ENCODE peak calls at places on chromosome 22, in four cellular contexts. Q is activated naive CD4-positive, alpha-beta T cell; W is EH; H is activated CD8-positive, alpha-beta memory T cell treated with anti-CD3 and anti-CD28 coated beads, Interleukin-2, amount 10 ng/mL, durations not matched to agents 7 days and 5 days. C is an unnamed sample.

GRCh38 chr22:37012262-37012904 is 6.9 kb downstream of the TST start:
- DNase-seq in Q (no peak), W (no peak), H (no peak), C (no peak)

GRCh38 chr22:49332691-49333090 is 495.0 kb downstream of the BRD1 start:
- DNase-seq in Q (no peak), H (peak), W (no peak), C (no peak)

GRCh38 chr22:33867118-33867863 is 53.0 kb downstream of the LARGE1 start:
- DNase-seq in H (no peak), W (peak), Q (no peak), C (no peak)

GRCh38 chr22:31154975-31155374 is 5.0 kb upstream of the RNF185 start:
- DNase-seq in W (no peak), Q (no peak), H (no peak), C (no peak)

GRCh38 chr22:19868773-19869471 is 14.2 kb upstream of the GNB1L start:
- DNase-seq in Q (no peak), H (no peak), W (no peak), C (no peak)

GRCh38 chr22:36036167-36036624 is 7.6 kb upstream of the RBFOX2 start:
- DNase-seq in H (no peak), W (no peak), Q (no peak), C (no peak)

GRCh38 chr22:44329179-44329796 is 16.5 kb upstream of the SHISAL1 start:
- DNase-seq in H (peak), Q (no peak), W (peak), C (no peak)

GRCh38 chr22:39216143-39216490 is 28.7 kb downstream of the PDGFB start:
- DNase-seq in H (no peak), Q (no peak), W (no peak), C (no peak)

GRCh38 chr22:26916236-26916635 is 258.8 kb downstream of the MIAT start:
- DNase-seq in W (no peak), H (no peak), Q (no peak), C (no peak)

GRCh38 chr22:32986773-32987050 is 71.5 kb downstream of the SYN3 start:
- DNase-seq in Q (no peak), W (no peak), H (no peak), C (no peak)

GRCh38 chr22:29833392-29833949 is 4.6 kb downstream of the ASCC2 start:
- DNase-seq in Q (no peak), W (no peak), H (no peak), C (no peak)

GRCh38 chr22:37119872-37120271 is 10.4 kb upstream of the TMPRSS6 start:
- DNase-seq in H (no peak), Q (no peak), W (no peak), C (no peak)

GRCh38 chr22:22884010-22884887 is 3.4 kb upstream of the IGLL5 start:
- DNase-seq in Q (peak), W (peak), H (peak), C (peak)

GRCh38 chr22:36610056-36610455 is 81.1 kb upstream of the EIF3D start:
- DNase-seq in Q (no peak), W (no peak), H (no peak), C (no peak)

C was measured in NCI-H1930.